ENCODE peak calls at places on chromosome 14, in five cellular contexts. One of them, this sample, is unnamed.

GRCh38 chr14:65997350-65997749 is 488.8 kb upstream of the CCDC196 start:
- DNase-seq in breast epithelium: no peak
- DNase-seq in right lobe of liver: no peak
- DNase-seq in neural crest cell: no peak
- DNase-seq in adrenal gland: no peak
- DNase-seq in this sample: no peak

GRCh38 chr14:60133487-60133886 is 31.7 kb downstream of the DHRS7 start:
- DNase-seq in breast epithelium: no peak
- DNase-seq in right lobe of liver: no peak
- DNase-seq in neural crest cell: no peak
- DNase-seq in adrenal gland: no peak
- DNase-seq in this sample: no peak

GRCh38 chr14:67738740-67739504 is 37.2 kb downstream of the RDH12 start:
- DNase-seq in breast epithelium: peak
- DNase-seq in right lobe of liver: peak
- DNase-seq in neural crest cell: no peak
- DNase-seq in adrenal gland: peak
- DNase-seq in this sample: no peak

GRCh38 chr14:96735509-96735908 is 61.7 kb upstream of the VRK1 start:
- DNase-seq in breast epithelium: no peak
- DNase-seq in right lobe of liver: no peak
- DNase-seq in neural crest cell: no peak
- DNase-seq in adrenal gland: no peak
- DNase-seq in this sample: no peak

GRCh38 chr14:93939304-93940229 is 12.4 kb downstream of the FAM181A start:
- DNase-seq in breast epithelium: peak
- DNase-seq in right lobe of liver: peak
- DNase-seq in neural crest cell: peak
- DNase-seq in adrenal gland: peak
- DNase-seq in this sample: peak

GRCh38 chr14:34450958-34451357 is 11.1 kb downstream of the SPTSSA start:
- DNase-seq in breast epithelium: no peak
- DNase-seq in right lobe of liver: no peak
- DNase-seq in neural crest cell: no peak
- DNase-seq in adrenal gland: no peak
- DNase-seq in this sample: no peak

GRCh38 chr14:29601559-29602109 is 326.0 kb downstream of the PRKD1 start:
- DNase-seq in breast epithelium: no peak
- DNase-seq in right lobe of liver: no peak
- DNase-seq in neural crest cell: no peak
- DNase-seq in adrenal gland: no peak
- DNase-seq in this sample: no peak

GRCh38 chr14:81305743-81306142 is 85.0 kb upstream of the GTF2A1 start:
- DNase-seq in breast epithelium: no peak
- DNase-seq in right lobe of liver: no peak
- DNase-seq in neural crest cell: no peak
- DNase-seq in adrenal gland: no peak
- DNase-seq in this sample: no peak

GRCh38 chr14:89628521-89628920 is 211.5 kb upstream of the FOXN3 start:
- DNase-seq in breast epithelium: no peak
- DNase-seq in right lobe of liver: no peak
- DNase-seq in neural crest cell: no peak
- DNase-seq in adrenal gland: no peak
- DNase-seq in this sample: no peak

GRCh38 chr14:71228711-71229110 is 321.5 kb downstream of the PCNX1 start:
- DNase-seq in breast epithelium: peak
- DNase-seq in right lobe of liver: no peak
- DNase-seq in neural crest cell: no peak
- DNase-seq in adrenal gland: no peak
- DNase-seq in this sample: no peak

GRCh38 chr14:34766611-34767010 is 52.2 kb upstream of the CFL2 start:
- DNase-seq in breast epithelium: no peak
- DNase-seq in right lobe of liver: no peak
- DNase-seq in neural crest cell: no peak
- DNase-seq in adrenal gland: no peak
- DNase-seq in this sample: no peak

GRCh38 chr14:105411017-105411941 is 8.3 kb upstream of the MTA1 start:
- DNase-seq in breast epithelium: no peak
- DNase-seq in right lobe of liver: no peak
- DNase-seq in neural crest cell: no peak
- DNase-seq in adrenal gland: no peak
- DNase-seq in this sample: peak

GRCh38 chr14:100076630-100077029 is 11.4 kb downstream of the EVL start:
- DNase-seq in breast epithelium: no peak
- DNase-seq in right lobe of liver: no peak
- DNase-seq in neural crest cell: no peak
- DNase-seq in adrenal gland: no peak
- DNase-seq in this sample: no peak

GRCh38 chr14:34628681-34629135 is 1.2 kb downstream of the SNX6 start:
- DNase-seq in breast epithelium: no peak
- DNase-seq in right lobe of liver: no peak
- DNase-seq in neural crest cell: no peak
- DNase-seq in adrenal gland: peak
- DNase-seq in this sample: no peak

GRCh38 chr14:100018482-100018881 is 46.7 kb upstream of the EVL start:
- DNase-seq in breast epithelium: no peak
- DNase-seq in right lobe of liver: no peak
- DNase-seq in neural crest cell: no peak
- DNase-seq in adrenal gland: no peak
- DNase-seq in this sample: no peak

GRCh38 chr14:38989917-38990546 is 113.0 kb downstream of the SEC23A start:
- DNase-seq in breast epithelium: no peak
- DNase-seq in right lobe of liver: no peak
- DNase-seq in neural crest cell: no peak
- DNase-seq in adrenal gland: no peak
- DNase-seq in this sample: no peak

GRCh38 chr14:92511472-92512247 is 1.9 kb upstream of the RIN3 start:
- DNase-seq in breast epithelium: no peak
- DNase-seq in right lobe of liver: no peak
- DNase-seq in neural crest cell: no peak
- DNase-seq in adrenal gland: no peak
- DNase-seq in this sample: no peak

GRCh38 chr14:100994757-100995156 is 91.2 kb upstream of the RTL1 start:
- DNase-seq in breast epithelium: no peak
- DNase-seq in right lobe of liver: no peak
- DNase-seq in neural crest cell: no peak
- DNase-seq in adrenal gland: no peak
- DNase-seq in this sample: no peak

GRCh38 chr14:84129028-84129427 is 1400.9 kb upstream of the FLRT2 start:
- DNase-seq in breast epithelium: no peak
- DNase-seq in right lobe of liver: no peak
- DNase-seq in neural crest cell: no peak
- DNase-seq in adrenal gland: no peak
- DNase-seq in this sample: no peak

GRCh38 chr14:67515386-67516079 is 17.6 kb upstream of the PLEKHH1 start:
- DNase-seq in breast epithelium: no peak
- DNase-seq in right lobe of liver: peak
- DNase-seq in neural crest cell: no peak
- DNase-seq in adrenal gland: peak
- DNase-seq in this sample: no peak

GRCh38 chr14:81440041-81440440 is 39.9 kb upstream of the STON2 start:
- DNase-seq in breast epithelium: no peak
- DNase-seq in right lobe of liver: no peak
- DNase-seq in neural crest cell: no peak
- DNase-seq in adrenal gland: no peak
- DNase-seq in this sample: no peak

GRCh38 chr14:47148686-47149085 is 497.1 kb upstream of the RPL10L start:
- DNase-seq in breast epithelium: no peak
- DNase-seq in right lobe of liver: no peak
- DNase-seq in neural crest cell: no peak
- DNase-seq in adrenal gland: no peak
- DNase-seq in this sample: no peak

GRCh38 chr14:51336304-51336703 is 96.3 kb downstream of the TMX1 start:
- DNase-seq in breast epithelium: no peak
- DNase-seq in right lobe of liver: no peak
- DNase-seq in neural crest cell: no peak
- DNase-seq in adrenal gland: no peak
- DNase-seq in this sample: no peak

GRCh38 chr14:103260629-103261124 is 73.4 kb upstream of the EIF5 start:
- DNase-seq in breast epithelium: peak
- DNase-seq in right lobe of liver: peak
- DNase-seq in neural crest cell: no peak
- DNase-seq in adrenal gland: peak
- DNase-seq in this sample: no peak

GRCh38 chr14:57526942-57527341 is 33.3 kb upstream of the CCDC198 start:
- DNase-seq in breast epithelium: no peak
- DNase-seq in right lobe of liver: no peak
- DNase-seq in neural crest cell: no peak
- DNase-seq in adrenal gland: no peak
- DNase-seq in this sample: no peak
- TF ChIP-seq CTCF in breast epithelium: no peak
- TF ChIP-seq CTCF in right lobe of liver: no peak
- TF ChIP-seq CTCF in neural crest cell: peak
- TF ChIP-seq CTCF in adrenal gland: no peak
- TF ChIP-seq CTCF in this sample: no peak

GRCh38 chr14:76842414-76842813 is 16.2 kb downstream of the LRRC74A start:
- DNase-seq in breast epithelium: no peak
- DNase-seq in right lobe of liver: no peak
- DNase-seq in neural crest cell: no peak
- DNase-seq in adrenal gland: no peak
- DNase-seq in this sample: no peak

GRCh38 chr14:76846331-76847047 is 20.3 kb downstream of the LRRC74A start:
- DNase-seq in breast epithelium: no peak
- DNase-seq in right lobe of liver: no peak
- DNase-seq in neural crest cell: no peak
- DNase-seq in adrenal gland: no peak
- DNase-seq in this sample: no peak

GRCh38 chr14:76848879-76849278 is 22.7 kb downstream of the LRRC74A start:
- DNase-seq in breast epithelium: no peak
- DNase-seq in right lobe of liver: no peak
- DNase-seq in neural crest cell: no peak
- DNase-seq in adrenal gland: no peak
- DNase-seq in this sample: no peak

DNA sequence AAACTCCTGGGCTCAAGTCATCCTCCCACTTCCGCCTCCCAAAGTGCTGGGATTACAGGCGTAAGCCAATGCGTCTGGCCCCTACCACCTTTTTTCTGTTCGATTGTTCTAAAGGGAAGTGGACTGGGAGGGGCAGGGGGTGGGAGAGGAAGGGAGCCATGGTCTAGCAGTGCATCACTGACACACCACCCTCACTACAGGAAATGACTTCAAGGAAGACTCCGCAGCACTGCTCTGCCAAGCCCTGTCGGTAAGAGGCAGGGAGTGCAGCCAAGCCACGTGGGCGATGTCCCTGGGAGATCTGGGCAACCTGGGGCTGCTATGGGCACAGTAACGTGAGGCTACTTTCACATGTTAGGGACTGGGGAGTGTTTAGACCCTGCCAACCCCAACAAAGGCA is 18.0 kb downstream of the LRRC74A start:
- DNase-seq in breast epithelium: peak
- DNase-seq in right lobe of liver: peak
- DNase-seq in neural crest cell: no peak
- DNase-seq in adrenal gland: peak
- DNase-seq in this sample: no peak
- TF ChIP-seq CTCF in breast epithelium: peak
- TF ChIP-seq CTCF in right lobe of liver: no peak
- TF ChIP-seq CTCF in neural crest cell: no peak
- TF ChIP-seq CTCF in adrenal gland: peak
- TF ChIP-seq CTCF in this sample: no peak

GRCh38 chr14:72928872-72929271 is 2.6 kb downstream of the DCAF4 start:
- DNase-seq in breast epithelium: no peak
- DNase-seq in right lobe of liver: no peak
- DNase-seq in neural crest cell: no peak
- DNase-seq in adrenal gland: peak
- DNase-seq in this sample: no peak

GRCh38 chr14:72925815-72926291 is 411 bp upstream of the DCAF4 start:
- DNase-seq in breast epithelium: no peak
- DNase-seq in right lobe of liver: no peak
- DNase-seq in neural crest cell: no peak
- DNase-seq in adrenal gland: no peak
- DNase-seq in this sample: no peak

GRCh38 chr14:72925171-72925759 is 999 bp upstream of the DCAF4 start:
- DNase-seq in breast epithelium: no peak
- DNase-seq in right lobe of liver: no peak
- DNase-seq in neural crest cell: no peak
- DNase-seq in adrenal gland: peak
- DNase-seq in this sample: no peak

GRCh38 chr14:72924332-72924731 is 1.9 kb upstream of the DCAF4 start:
- DNase-seq in breast epithelium: peak
- DNase-seq in right lobe of liver: no peak
- DNase-seq in neural crest cell: no peak
- DNase-seq in adrenal gland: peak
- DNase-seq in this sample: no peak

GRCh38 chr14:72926292-72927028 is at the start of gene DCAF4:
- DNase-seq in breast epithelium: peak
- DNase-seq in right lobe of liver: peak
- DNase-seq in neural crest cell: peak
- DNase-seq in adrenal gland: peak
- DNase-seq in this sample: peak
- TF ChIP-seq CTCF in breast epithelium: no peak
- TF ChIP-seq CTCF in right lobe of liver: no peak
- TF ChIP-seq CTCF in neural crest cell: no peak
- TF ChIP-seq CTCF in adrenal gland: no peak
- TF ChIP-seq CTCF in this sample: no peak

DNA sequence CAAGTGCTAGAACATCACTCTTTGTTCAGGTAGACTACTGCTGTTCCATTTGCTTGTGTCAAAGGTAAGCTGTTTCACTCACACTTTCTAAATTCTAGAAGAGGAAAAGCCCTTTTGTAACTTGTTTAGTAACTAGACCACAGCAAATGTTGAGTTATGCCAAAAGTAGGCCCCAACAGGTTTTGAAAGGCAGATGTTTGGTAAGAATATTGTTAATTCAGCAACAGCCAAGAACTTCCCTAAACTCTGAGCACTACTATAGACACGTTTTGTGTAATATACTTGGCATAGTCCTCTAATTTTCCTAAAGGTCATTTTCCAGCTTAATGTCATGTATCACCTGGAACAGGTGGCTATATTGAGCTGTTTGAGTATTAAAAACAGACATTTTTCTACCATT is 79.0 kb downstream of the DCAF5 start:
- DNase-seq in breast epithelium: no peak
- DNase-seq in right lobe of liver: no peak
- DNase-seq in neural crest cell: no peak
- DNase-seq in adrenal gland: no peak
- DNase-seq in this sample: no peak
- TF ChIP-seq CTCF in breast epithelium: no peak
- TF ChIP-seq CTCF in right lobe of liver: no peak
- TF ChIP-seq CTCF in neural crest cell: no peak
- TF ChIP-seq CTCF in adrenal gland: no peak
- TF ChIP-seq CTCF in this sample: no peak

GRCh38 chr14:22837059-22837749 is 819 bp downstream of the MMP14 start:
- DNase-seq in breast epithelium: no peak
- DNase-seq in right lobe of liver: peak
- DNase-seq in neural crest cell: peak
- DNase-seq in adrenal gland: peak
- DNase-seq in this sample: no peak

GRCh38 chr14:22838631-22839041 is 2.3 kb downstream of the MMP14 start:
- DNase-seq in breast epithelium: no peak
- DNase-seq in right lobe of liver: no peak
- DNase-seq in neural crest cell: no peak
- DNase-seq in adrenal gland: no peak
- DNase-seq in this sample: no peak

GRCh38 chr14:22839159-22839779 is 2.9 kb downstream of the MMP14 start:
- DNase-seq in breast epithelium: no peak
- DNase-seq in right lobe of liver: no peak
- DNase-seq in neural crest cell: no peak
- DNase-seq in adrenal gland: no peak
- DNase-seq in this sample: no peak

GRCh38 chr14:22836301-22837058 is at the start of gene MMP14:
- DNase-seq in breast epithelium: peak
- DNase-seq in right lobe of liver: no peak
- DNase-seq in neural crest cell: peak
- DNase-seq in adrenal gland: peak
- DNase-seq in this sample: no peak

GRCh38 chr14:22837750-22838538 is 1.6 kb downstream of the MMP14 start:
- DNase-seq in breast epithelium: no peak
- DNase-seq in right lobe of liver: no peak
- DNase-seq in neural crest cell: no peak
- DNase-seq in adrenal gland: no peak
- DNase-seq in this sample: no peak
- TF ChIP-seq CTCF in breast epithelium: no peak
- TF ChIP-seq CTCF in right lobe of liver: no peak
- TF ChIP-seq CTCF in neural crest cell: no peak
- TF ChIP-seq CTCF in adrenal gland: no peak
- TF ChIP-seq CTCF in this sample: no peak

This sample was measured in D721Med.